ENCODE peak calls at places on chromosomes 13 and 19, in six cellular contexts. One of them, this sample, is unnamed.

GRCh38 chr13:91045351-91046034 is 302.0 kb upstream of the MIR17HG start:
- DNase-seq in B cell: no peak
- DNase-seq in IMR-90: no peak
- DNase-seq in neural crest cell: no peak
- DNase-seq in fibroblast of mammary gland: no peak
- DNase-seq in activated CD8-positive, alpha-beta T cell treated with anti-CD3 and anti-CD28 coated beads for 36 hours: no peak
- DNase-seq in this sample: peak

GRCh38 chr19:36142496-36142895 is 2.6 kb downstream of the CAPNS1 start:
- DNase-seq in B cell: no peak
- DNase-seq in IMR-90: no peak
- DNase-seq in neural crest cell: no peak
- DNase-seq in fibroblast of mammary gland: no peak
- DNase-seq in activated CD8-positive, alpha-beta T cell treated with anti-CD3 and anti-CD28 coated beads for 36 hours: no peak
- DNase-seq in this sample: no peak

GRCh38 chr13:30094015-30094533 is 213.3 kb downstream of the KATNAL1 start:
- DNase-seq in B cell: no peak
- DNase-seq in IMR-90: no peak
- DNase-seq in neural crest cell: no peak
- DNase-seq in fibroblast of mammary gland: no peak
- DNase-seq in activated CD8-positive, alpha-beta T cell treated with anti-CD3 and anti-CD28 coated beads for 36 hours: no peak
- DNase-seq in this sample: no peak

GRCh38 chr13:21671793-21672680 is 1.2 kb downstream of the FGF9 start:
- DNase-seq in B cell: no peak
- DNase-seq in IMR-90: no peak
- DNase-seq in neural crest cell: no peak
- DNase-seq in fibroblast of mammary gland: no peak
- DNase-seq in activated CD8-positive, alpha-beta T cell treated with anti-CD3 and anti-CD28 coated beads for 36 hours: no peak
- DNase-seq in this sample: no peak

GRCh38 chr13:102800145-102801041 is 1.5 kb downstream of the BIVM start:
- DNase-seq in B cell: peak
- DNase-seq in IMR-90: peak
- DNase-seq in neural crest cell: peak
- DNase-seq in fibroblast of mammary gland: peak
- DNase-seq in activated CD8-positive, alpha-beta T cell treated with anti-CD3 and anti-CD28 coated beads for 36 hours: peak
- DNase-seq in this sample: peak

GRCh38 chr19:30148039-30148438 is 206.0 kb downstream of the URI1 start:
- DNase-seq in B cell: no peak
- DNase-seq in IMR-90: no peak
- DNase-seq in neural crest cell: no peak
- DNase-seq in fibroblast of mammary gland: no peak
- DNase-seq in activated CD8-positive, alpha-beta T cell treated with anti-CD3 and anti-CD28 coated beads for 36 hours: no peak
- DNase-seq in this sample: no peak

GRCh38 chr13:74889321-74889720 is 592.6 kb downstream of the TBC1D4 start:
- DNase-seq in B cell: no peak
- DNase-seq in IMR-90: no peak
- DNase-seq in neural crest cell: no peak
- DNase-seq in fibroblast of mammary gland: peak
- DNase-seq in activated CD8-positive, alpha-beta T cell treated with anti-CD3 and anti-CD28 coated beads for 36 hours: no peak
- DNase-seq in this sample: no peak

GRCh38 chr19:16293133-16294085 is 31.2 kb upstream of the KLF2 start:
- DNase-seq in B cell: no peak
- DNase-seq in IMR-90: peak
- DNase-seq in neural crest cell: no peak
- DNase-seq in fibroblast of mammary gland: peak
- DNase-seq in activated CD8-positive, alpha-beta T cell treated with anti-CD3 and anti-CD28 coated beads for 36 hours: no peak
- DNase-seq in this sample: no peak

GRCh38 chr13:36282818-36283432 is 14.7 kb downstream of the CCDC169 start:
- DNase-seq in B cell: peak
- DNase-seq in IMR-90: peak
- DNase-seq in neural crest cell: no peak
- DNase-seq in fibroblast of mammary gland: peak
- DNase-seq in activated CD8-positive, alpha-beta T cell treated with anti-CD3 and anti-CD28 coated beads for 36 hours: no peak
- DNase-seq in this sample: no peak

GRCh38 chr19:55197531-55197930 is 11.8 kb downstream of the PTPRH start:
- DNase-seq in B cell: no peak
- DNase-seq in IMR-90: no peak
- DNase-seq in neural crest cell: no peak
- DNase-seq in fibroblast of mammary gland: no peak
- DNase-seq in activated CD8-positive, alpha-beta T cell treated with anti-CD3 and anti-CD28 coated beads for 36 hours: no peak
- DNase-seq in this sample: peak

GRCh38 chr13:70391678-70392077 is 283.4 kb upstream of the KLHL1 start:
- DNase-seq in B cell: no peak
- DNase-seq in IMR-90: no peak
- DNase-seq in neural crest cell: no peak
- DNase-seq in fibroblast of mammary gland: no peak
- DNase-seq in activated CD8-positive, alpha-beta T cell treated with anti-CD3 and anti-CD28 coated beads for 36 hours: no peak
- DNase-seq in this sample: no peak

GRCh38 chr13:102677122-102677521 is 17.7 kb downstream of the METTL21C start:
- DNase-seq in B cell: no peak
- DNase-seq in IMR-90: no peak
- DNase-seq in neural crest cell: no peak
- DNase-seq in fibroblast of mammary gland: no peak
- DNase-seq in activated CD8-positive, alpha-beta T cell treated with anti-CD3 and anti-CD28 coated beads for 36 hours: no peak
- DNase-seq in this sample: no peak

GRCh38 chr19:14088634-14089411 is 1.7 kb downstream of the SAMD1 start:
- DNase-seq in B cell: no peak
- DNase-seq in IMR-90: no peak
- DNase-seq in neural crest cell: no peak
- DNase-seq in fibroblast of mammary gland: no peak
- DNase-seq in activated CD8-positive, alpha-beta T cell treated with anti-CD3 and anti-CD28 coated beads for 36 hours: no peak
- DNase-seq in this sample: no peak

GRCh38 chr19:14091086-14091884 is 734 bp upstream of the SAMD1 start:
- DNase-seq in B cell: peak
- DNase-seq in IMR-90: peak
- DNase-seq in neural crest cell: peak
- DNase-seq in fibroblast of mammary gland: peak
- DNase-seq in activated CD8-positive, alpha-beta T cell treated with anti-CD3 and anti-CD28 coated beads for 36 hours: peak
- DNase-seq in this sample: peak

GRCh38 chr19:14090509-14091085 is at the start of gene SAMD1:
- DNase-seq in B cell: peak
- DNase-seq in IMR-90: peak
- DNase-seq in neural crest cell: peak
- DNase-seq in fibroblast of mammary gland: peak
- DNase-seq in activated CD8-positive, alpha-beta T cell treated with anti-CD3 and anti-CD28 coated beads for 36 hours: peak
- DNase-seq in this sample: peak

GRCh38 chr19:14089662-14090508 is 666 bp downstream of the SAMD1 start:
- DNase-seq in B cell: peak
- DNase-seq in IMR-90: peak
- DNase-seq in neural crest cell: peak
- DNase-seq in fibroblast of mammary gland: peak
- DNase-seq in activated CD8-positive, alpha-beta T cell treated with anti-CD3 and anti-CD28 coated beads for 36 hours: peak
- DNase-seq in this sample: peak

DNA sequence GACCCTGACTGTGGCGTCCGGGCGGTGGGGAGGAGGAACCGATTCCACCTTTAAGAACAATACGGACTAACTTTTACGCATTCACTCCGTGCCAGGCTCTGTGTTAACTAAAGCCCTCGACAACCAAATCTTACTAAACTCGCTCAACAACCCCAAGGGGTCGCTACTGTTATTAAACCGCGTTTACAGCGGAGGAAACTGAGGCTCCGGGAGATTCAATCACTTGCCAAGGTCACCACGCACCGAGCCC is 1.2 kb downstream of the SAMD1 start:
- DNase-seq in B cell: no peak
- DNase-seq in IMR-90: no peak
- DNase-seq in neural crest cell: no peak
- DNase-seq in fibroblast of mammary gland: peak
- DNase-seq in activated CD8-positive, alpha-beta T cell treated with anti-CD3 and anti-CD28 coated beads for 36 hours: no peak
- DNase-seq in this sample: no peak
- TF ChIP-seq CTCF in B cell: peak
- TF ChIP-seq CTCF in IMR-90: peak
- TF ChIP-seq CTCF in neural crest cell: peak
- TF ChIP-seq CTCF in fibroblast of mammary gland: no peak
- TF ChIP-seq CTCF in activated CD8-positive, alpha-beta T cell treated with anti-CD3 and anti-CD28 coated beads for 36 hours: peak
- TF ChIP-seq CTCF in this sample: peak

GRCh38 chr13:109483369-109483768 is 303.0 kb downstream of the IRS2 start:
- DNase-seq in B cell: no peak
- DNase-seq in IMR-90: no peak
- DNase-seq in neural crest cell: no peak
- DNase-seq in fibroblast of mammary gland: no peak
- DNase-seq in activated CD8-positive, alpha-beta T cell treated with anti-CD3 and anti-CD28 coated beads for 36 hours: no peak
- DNase-seq in this sample: no peak
- TF ChIP-seq CTCF in B cell: no peak
- TF ChIP-seq CTCF in IMR-90: no peak
- TF ChIP-seq CTCF in neural crest cell: no peak
- TF ChIP-seq CTCF in fibroblast of mammary gland: no peak
- TF ChIP-seq CTCF in activated CD8-positive, alpha-beta T cell treated with anti-CD3 and anti-CD28 coated beads for 36 hours: no peak
- TF ChIP-seq CTCF in this sample: no peak

GRCh38 chr13:45466359-45466758 is 1.6 kb downstream of the COG3 start:
- DNase-seq in B cell: no peak
- DNase-seq in IMR-90: no peak
- DNase-seq in neural crest cell: no peak
- DNase-seq in fibroblast of mammary gland: no peak
- DNase-seq in activated CD8-positive, alpha-beta T cell treated with anti-CD3 and anti-CD28 coated beads for 36 hours: no peak
- DNase-seq in this sample: no peak

GRCh38 chr13:45468676-45469075 is 3.9 kb downstream of the COG3 start:
- DNase-seq in B cell: no peak
- DNase-seq in IMR-90: no peak
- DNase-seq in neural crest cell: no peak
- DNase-seq in fibroblast of mammary gland: no peak
- DNase-seq in activated CD8-positive, alpha-beta T cell treated with anti-CD3 and anti-CD28 coated beads for 36 hours: peak
- DNase-seq in this sample: no peak

GRCh38 chr13:45464687-45465453 is at the start of gene COG3:
- DNase-seq in B cell: peak
- DNase-seq in IMR-90: peak
- DNase-seq in neural crest cell: peak
- DNase-seq in fibroblast of mammary gland: peak
- DNase-seq in activated CD8-positive, alpha-beta T cell treated with anti-CD3 and anti-CD28 coated beads for 36 hours: peak
- DNase-seq in this sample: peak

GRCh38 chr13:45464141-45464686 is 525 bp upstream of the COG3 start:
- DNase-seq in B cell: no peak
- DNase-seq in IMR-90: no peak
- DNase-seq in neural crest cell: no peak
- DNase-seq in fibroblast of mammary gland: no peak
- DNase-seq in activated CD8-positive, alpha-beta T cell treated with anti-CD3 and anti-CD28 coated beads for 36 hours: no peak
- DNase-seq in this sample: no peak
- TF ChIP-seq CTCF in B cell: no peak
- TF ChIP-seq CTCF in IMR-90: no peak
- TF ChIP-seq CTCF in neural crest cell: peak
- TF ChIP-seq CTCF in fibroblast of mammary gland: no peak
- TF ChIP-seq CTCF in activated CD8-positive, alpha-beta T cell treated with anti-CD3 and anti-CD28 coated beads for 36 hours: peak
- TF ChIP-seq CTCF in this sample: no peak

DNA sequence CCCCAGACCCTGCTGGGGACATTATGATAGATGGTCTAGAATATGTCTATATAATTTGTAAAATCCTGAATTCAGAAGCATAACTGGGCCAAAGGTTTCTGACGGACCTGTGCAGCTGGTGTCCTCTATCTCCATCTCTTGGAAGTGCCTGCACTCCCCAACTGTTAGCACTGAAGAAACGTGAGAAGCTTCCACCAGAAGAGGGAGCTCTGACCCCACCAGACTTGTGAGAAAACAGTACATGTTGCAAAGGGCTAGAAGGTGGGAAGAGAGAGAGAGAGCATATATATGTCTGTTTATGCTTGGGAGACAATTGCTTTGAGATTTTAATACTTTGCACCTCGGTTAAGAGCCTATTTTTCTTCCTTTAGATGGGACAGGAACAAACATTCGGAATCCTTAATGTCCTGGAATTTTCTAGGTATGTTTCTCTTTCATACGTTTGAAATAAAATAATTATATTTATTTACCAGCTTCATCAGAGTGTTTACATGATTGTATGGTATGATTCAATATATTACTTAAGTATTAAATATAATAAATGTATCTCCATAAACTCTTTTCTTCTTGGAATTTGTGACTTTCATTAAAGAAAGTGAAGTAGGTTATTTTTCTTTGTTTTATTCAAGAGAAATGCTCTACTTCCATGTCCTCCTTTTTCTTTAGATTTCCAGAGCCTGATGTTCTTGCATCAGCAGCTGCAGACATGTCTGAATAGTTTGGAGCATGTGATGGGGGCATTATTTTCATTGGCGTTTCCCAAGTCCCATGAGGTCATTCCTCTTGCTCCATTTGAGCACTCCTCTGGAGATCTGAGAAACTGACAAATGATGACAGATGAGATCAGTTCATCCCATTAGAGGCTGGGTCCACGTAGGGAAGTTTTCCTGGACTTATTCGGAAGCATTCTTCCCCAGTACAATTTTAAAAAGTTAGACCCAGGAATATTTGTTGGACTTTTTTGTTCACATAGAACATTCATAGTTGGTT is 203.0 kb downstream of the ATP8A2 start:
- DNase-seq in B cell: peak
- DNase-seq in IMR-90: peak
- DNase-seq in neural crest cell: peak
- DNase-seq in fibroblast of mammary gland: peak
- DNase-seq in activated CD8-positive, alpha-beta T cell treated with anti-CD3 and anti-CD28 coated beads for 36 hours: peak
- DNase-seq in this sample: peak
- TF ChIP-seq CTCF in B cell: peak
- TF ChIP-seq CTCF in IMR-90: peak
- TF ChIP-seq CTCF in neural crest cell: peak
- TF ChIP-seq CTCF in fibroblast of mammary gland: peak
- TF ChIP-seq CTCF in activated CD8-positive, alpha-beta T cell treated with anti-CD3 and anti-CD28 coated beads for 36 hours: peak
- TF ChIP-seq CTCF in this sample: peak

GRCh38 chr13:73416093-73416492 is 357.3 kb downstream of the KLF5 start:
- DNase-seq in B cell: no peak
- DNase-seq in IMR-90: no peak
- DNase-seq in neural crest cell: no peak
- DNase-seq in fibroblast of mammary gland: no peak
- DNase-seq in activated CD8-positive, alpha-beta T cell treated with anti-CD3 and anti-CD28 coated beads for 36 hours: no peak
- DNase-seq in this sample: no peak

GRCh38 chr13:73422973-73423372 is 364.2 kb downstream of the KLF5 start:
- DNase-seq in B cell: no peak
- DNase-seq in IMR-90: no peak
- DNase-seq in neural crest cell: no peak
- DNase-seq in fibroblast of mammary gland: no peak
- DNase-seq in activated CD8-positive, alpha-beta T cell treated with anti-CD3 and anti-CD28 coated beads for 36 hours: no peak
- DNase-seq in this sample: no peak

GRCh38 chr13:73421310-73421912 is 362.6 kb downstream of the KLF5 start:
- DNase-seq in B cell: no peak
- DNase-seq in IMR-90: peak
- DNase-seq in neural crest cell: no peak
- DNase-seq in fibroblast of mammary gland: peak
- DNase-seq in activated CD8-positive, alpha-beta T cell treated with anti-CD3 and anti-CD28 coated beads for 36 hours: peak
- DNase-seq in this sample: no peak

GRCh38 chr13:73412933-73413332 is 354.1 kb downstream of the KLF5 start:
- DNase-seq in B cell: no peak
- DNase-seq in IMR-90: no peak
- DNase-seq in neural crest cell: no peak
- DNase-seq in fibroblast of mammary gland: no peak
- DNase-seq in activated CD8-positive, alpha-beta T cell treated with anti-CD3 and anti-CD28 coated beads for 36 hours: no peak
- DNase-seq in this sample: no peak

GRCh38 chr13:73417012-73417615 is 358.3 kb downstream of the KLF5 start:
- DNase-seq in B cell: no peak
- DNase-seq in IMR-90: no peak
- DNase-seq in neural crest cell: no peak
- DNase-seq in fibroblast of mammary gland: peak
- DNase-seq in activated CD8-positive, alpha-beta T cell treated with anti-CD3 and anti-CD28 coated beads for 36 hours: no peak
- DNase-seq in this sample: peak
- TF ChIP-seq CTCF in B cell: no peak
- TF ChIP-seq CTCF in IMR-90: peak
- TF ChIP-seq CTCF in neural crest cell: peak
- TF ChIP-seq CTCF in fibroblast of mammary gland: peak
- TF ChIP-seq CTCF in activated CD8-positive, alpha-beta T cell treated with anti-CD3 and anti-CD28 coated beads for 36 hours: no peak
- TF ChIP-seq CTCF in this sample: peak

This sample was measured in GM10248.